ENCODE peak calls at places on chromosomes 6 and 20, in seven cellular contexts. V is activated naive CD8-positive, alpha-beta T cell treated with anti-CD3 and anti-CD28 coated beads, Interleukin-2, amount 50 U/mL, for 24 hours; T is upper lobe of right lung; G is bronchial epithelial cell; P is germinal center; D is neural crest cell; S is heart right ventricle. H is an unnamed sample.

GRCh38 chr6:43798688-43799444 is 28.9 kb downstream of the VEGFA start:
- DNase-seq in P (no peak), S (peak; percentile 73), D (no peak), T (peak; percentile 90), V (no peak), G (peak; percentile 78), H (peak; percentile 61)

GRCh38 chr20:62898093-62898964 is 28.0 kb downstream of the DIDO1 start:
- DNase-seq in D (no peak), P (no peak), G (no peak), T (no peak), V (no peak), S (no peak), H (peak; percentile 12)

GRCh38 chr20:64103871-64104666 is 3.3 kb downstream of the NPBWR2 start:
- DNase-seq in P (no peak), D (no peak), S (no peak), T (peak; percentile 42), V (no peak), G (no peak), H (peak; percentile 6)

GRCh38 chr20:20410678-20411077 is 42.8 kb downstream of the INSM1 start:
- DNase-seq in S (peak; percentile 51), V (no peak), P (no peak), G (peak; percentile 10), T (no peak), D (peak; percentile 16), H (peak; percentile 78)

GRCh38 chr6:151689499-151690201 is 117.8 kb upstream of the ESR1 start:
- DNase-seq in G (no peak), D (no peak), V (no peak), T (no peak), P (no peak), S (no peak), H (no peak)

GRCh38 chr6:5287205-5287965 is 26.1 kb downstream of the FARS2 start:
- DNase-seq in T (no peak), G (peak; percentile 74), V (no peak), S (peak; percentile 22), P (no peak), D (no peak), H (peak; percentile 25)

GRCh38 chr20:25865715-25866656 is 169.3 kb upstream of the ZNF337 start:
- DNase-seq in D (peak; percentile 57), V (peak; percentile 73), S (peak; percentile 76), P (peak; percentile 59), T (peak; percentile 91), G (peak; percentile 52), H (peak; percentile 88)

GRCh38 chr20:32577657-32578056 is 7.5 kb downstream of the NOL4L start:
- DNase-seq in G (no peak), S (no peak), D (no peak), P (no peak), T (no peak), V (no peak), H (no peak)

GRCh38 chr6:125658125-125658524 is 91.3 kb upstream of the HEY2 start:
- DNase-seq in S (no peak), V (no peak), D (no peak), P (no peak), T (no peak), G (no peak), H (no peak)

GRCh38 chr6:67698534-67698933 is 936.5 kb upstream of the ADGRB3 start:
- DNase-seq in V (no peak), D (no peak), S (no peak), G (no peak), P (no peak), T (no peak), H (no peak)

GRCh38 chr6:44254957-44255808 is 2.1 kb downstream of the SLC35B2 start:
- DNase-seq in D (no peak), G (no peak), S (no peak), T (no peak), V (peak; percentile 55), P (no peak), H (no peak)

GRCh38 chr20:34515484-34516037 is 661 bp upstream of the DYNLRB1 start:
- DNase-seq in D (peak; percentile 49), P (peak; percentile 70), S (no peak), T (peak; percentile 84), V (peak; percentile 67), G (peak; percentile 74), H (peak; percentile 53)

GRCh38 chr20:61256819-61257218 is 4.8 kb downstream of the CDH4 start:
- DNase-seq in V (no peak), T (no peak), G (no peak), D (no peak), S (no peak), P (no peak), H (no peak)

GRCh38 chr6:26351544-26351953 is 13.4 kb upstream of the BTN3A2 start:
- DNase-seq in G (peak; percentile 96), T (no peak), S (no peak), V (no peak), D (no peak), P (no peak), H (no peak)

GRCh38 chr6:15413558-15414257 is 167.8 kb downstream of the JARID2 start:
- DNase-seq in G (peak; percentile 67), D (no peak), V (no peak), S (no peak), P (no peak), T (no peak), H (no peak)

GRCh38 chr6:105759946-105760345 is 326.2 kb upstream of the PRDM1 start:
- DNase-seq in D (no peak), S (no peak), P (no peak), V (no peak), T (no peak), G (peak; percentile 90), H (no peak)

GRCh38 chr20:23129891-23130621 is 43.9 kb upstream of the CD93 start:
- DNase-seq in P (no peak), D (no peak), T (no peak), V (no peak), G (no peak), S (no peak), H (no peak)

GRCh38 chr20:51705400-51705799 is 62.8 kb downstream of the ATP9A start:
- DNase-seq in V (no peak), S (no peak), G (no peak), D (no peak), T (no peak), P (no peak), H (no peak)

GRCh38 chr6:111805511-111806181 is 67.6 kb downstream of the FYN start:
- DNase-seq in T (no peak), S (no peak), P (no peak), D (no peak), V (peak; percentile 70), G (peak; percentile 15), H (no peak)

GRCh38 chr6:11149551-11149950 is 38.0 kb upstream of the ERVFRD-1 start:
- DNase-seq in G (no peak), T (no peak), P (no peak), V (no peak), D (no peak), S (no peak), H (no peak)

GRCh38 chr6:131963063-131963462 is 11.9 kb upstream of the CCN2 start:
- DNase-seq in S (no peak), V (no peak), P (no peak), T (no peak), G (no peak), D (no peak), H (no peak)

GRCh38 chr6:61555993-61556392 is 730.0 kb downstream of the KHDRBS2 start:
- DNase-seq in S (no peak), V (no peak), T (no peak), D (no peak), G (no peak), P (no peak), H (no peak)

H was measured in left cardiac atrium.